ENCODE peak calls at places on chromosome 4, in six cellular contexts. I is heart left ventricle, V is OCI-LY7, C is spleen, Y is astrocyte of the spinal cord, W is stomach. M is an unnamed sample.
A peak's percentile ranks its signal among the peaks of the same experiment; 100 is the strongest.

GRCh38 chr4:136651932-136652331 is 880.4 kb downstream of the PCDH18 start:
- DNase-seq in W (no peak), C (no peak), V (no peak), I (no peak), Y (peak; percentile 25), M (no peak)

GRCh38 chr4:169205146-169205806 is 65.5 kb downstream of the SH3RF1 start:
- DNase-seq in I (no peak), V (no peak), W (no peak), Y (no peak), C (no peak), M (no peak)

GRCh38 chr4:15353207-15353606 is 74.6 kb upstream of the C1QTNF7 start:
- DNase-seq in C (no peak), W (no peak), V (no peak), Y (no peak), I (no peak), M (no peak)

GRCh38 chr4:80322716-80323115 is 12.8 kb upstream of the CFAP299 start:
- DNase-seq in C (no peak), Y (peak; percentile 59), V (peak; percentile 8), W (no peak), I (no peak), M (no peak)

GRCh38 chr4:181301735-181302380 is 941.3 kb upstream of the TENM3 start:
- DNase-seq in V (peak; percentile 74), C (no peak), Y (peak; percentile 2), W (peak; percentile 59), I (no peak), M (no peak)

GRCh38 chr4:111070390-111070789 is 447.5 kb upstream of the PITX2 start:
- DNase-seq in W (no peak), V (no peak), I (no peak), C (no peak), Y (no peak), M (no peak)

GRCh38 chr4:2835978-2836377 is 7.7 kb upstream of the ADD1 start:
- DNase-seq in V (no peak), C (peak; percentile 82), W (peak; percentile 19), I (peak; percentile 44), Y (no peak), M (peak; percentile 86)

GRCh38 chr4:65399131-65399530 is 271.2 kb downstream of the EPHA5 start:
- DNase-seq in V (no peak), W (no peak), C (peak; percentile 64), I (no peak), Y (no peak), M (peak; percentile 49)

GRCh38 chr4:15320116-15320515 is 107.7 kb upstream of the C1QTNF7 start:
- DNase-seq in W (no peak), V (no peak), I (no peak), C (no peak), Y (no peak), M (no peak)

GRCh38 chr4:138222041-138222440 is 20.1 kb downstream of the SLC7A11 start:
- DNase-seq in V (no peak), Y (peak; percentile 64), C (no peak), I (no peak), W (no peak), M (no peak)

GRCh38 chr4:33111106-33111505 is 2390.9 kb downstream of the PCDH7 start:
- DNase-seq in I (no peak), W (no peak), Y (no peak), V (no peak), C (no peak), M (no peak)

GRCh38 chr4:26238426-26238781 is 82.4 kb upstream of the RBPJ start:
- DNase-seq in V (no peak), W (no peak), I (no peak), C (no peak), Y (no peak), M (no peak)

GRCh38 chr4:25795566-25796454 is 67.0 kb downstream of the SEL1L3 start:
- DNase-seq in I (no peak), Y (peak; percentile 77), C (no peak), W (no peak), V (no peak), M (no peak)

GRCh38 chr4:168917150-168917779 is 92.8 kb downstream of the CBR4 start:
- DNase-seq in C (no peak), Y (peak; percentile 67), V (peak; percentile 27), I (no peak), W (no peak), M (no peak)

GRCh38 chr4:87502580-87503238 is 26.5 kb downstream of the SPARCL1 start:
- DNase-seq in V (no peak), W (no peak), Y (no peak), I (no peak), C (no peak), M (no peak)

GRCh38 chr4:91116861-91117260 is 989.7 kb downstream of the CCSER1 start:
- DNase-seq in C (no peak), I (no peak), Y (peak; percentile 18), V (no peak), W (no peak), M (no peak)

GRCh38 chr4:152556814-152557213 is 20.9 kb upstream of the FBXW7 start:
- DNase-seq in C (no peak), V (no peak), Y (no peak), I (no peak), W (no peak), M (no peak)

GRCh38 chr4:16018061-16018676 is 55.2 kb upstream of the FGFBP2 start:
- DNase-seq in V (no peak), W (no peak), Y (no peak), I (no peak), C (no peak), M (no peak)

GRCh38 chr4:164204434-164204833 is 549.5 kb upstream of the SMIM31 start:
- DNase-seq in Y (peak; percentile 74), W (no peak), I (no peak), V (no peak), C (no peak), M (no peak)

GRCh38 chr4:181846934-181847333 is 396.3 kb upstream of the TENM3 start:
- DNase-seq in C (no peak), W (no peak), Y (no peak), V (no peak), I (no peak), M (no peak)

GRCh38 chr4:121801715-121802075 is 572 bp downstream of the EXOSC9 start:
- DNase-seq in C (no peak), I (no peak), V (no peak), Y (no peak), W (no peak), M (no peak)

DNA sequence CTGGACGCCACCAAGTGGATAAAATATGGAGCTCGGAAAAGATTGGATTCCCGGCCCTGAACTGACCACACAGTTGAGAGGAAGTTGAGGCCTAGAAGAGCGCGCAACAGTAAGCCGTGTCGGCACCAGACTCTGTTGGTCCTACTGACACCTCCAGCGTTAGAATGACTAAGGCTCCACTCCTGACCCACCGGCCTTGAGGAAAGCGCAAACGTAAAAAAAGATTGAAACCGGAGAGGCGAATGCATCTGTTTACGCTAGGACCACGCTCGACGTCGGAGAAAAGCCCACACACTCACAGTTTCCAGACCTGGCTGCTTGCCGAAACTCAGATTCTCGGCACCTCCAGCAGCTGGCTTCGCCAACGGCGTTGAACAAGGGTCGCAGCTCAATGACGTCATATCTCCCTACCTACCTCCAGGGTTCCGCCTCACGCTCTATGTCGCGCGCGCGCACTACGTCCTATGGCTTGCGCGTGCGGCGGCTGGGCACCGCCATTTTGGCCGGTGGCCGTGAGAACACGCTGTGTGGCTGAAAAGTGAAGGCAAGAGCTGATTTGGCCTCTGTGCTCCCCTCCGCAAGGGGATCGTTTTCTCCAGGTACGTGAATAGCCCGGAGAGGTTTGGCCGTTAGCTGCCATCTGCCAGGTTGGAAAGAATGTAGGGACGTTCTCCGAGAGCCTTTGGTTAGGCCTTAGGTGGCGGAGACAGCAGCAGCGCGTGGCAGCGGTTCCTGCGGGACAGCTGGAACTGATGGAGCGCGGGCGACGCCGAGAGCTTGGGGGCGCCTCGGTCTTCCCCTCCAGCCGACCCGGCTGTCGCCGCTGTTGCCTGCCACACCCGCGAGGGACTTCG is at the start of the genes ABCE1 and ANAPC10:
- DNase-seq in C (peak; percentile 97), W (peak; percentile 97), Y (peak; percentile 98), I (peak; percentile 95), V (peak; percentile 99), M (peak; percentile 99)
- TF ChIP-seq CTCF in C (no peak), W (no peak), Y (peak; percentile 46), I (no peak), V (peak; percentile 50), M (peak; percentile 80)

GRCh38 chr4:7526491-7526890 is 91.8 kb upstream of the PSAPL1 start:
- DNase-seq in V (no peak), Y (no peak), W (no peak), C (no peak), I (no peak), M (no peak)

GRCh38 chr4:7523526-7523925 is 88.8 kb upstream of the PSAPL1 start:
- DNase-seq in I (no peak), C (no peak), W (no peak), Y (no peak), V (no peak), M (no peak)

GRCh38 chr4:7524841-7525240 is 90.1 kb upstream of the PSAPL1 start:
- DNase-seq in W (no peak), C (no peak), I (no peak), Y (no peak), V (no peak), M (no peak)

GRCh38 chr4:7522452-7522851 is 87.7 kb upstream of the PSAPL1 start:
- DNase-seq in I (no peak), V (no peak), Y (no peak), W (no peak), C (no peak), M (no peak)

GRCh38 chr4:7524064-7524682 is 89.4 kb upstream of the PSAPL1 start:
- DNase-seq in W (no peak), Y (no peak), C (no peak), I (no peak), V (no peak), M (no peak)
- TF ChIP-seq CTCF in W (no peak), Y (no peak), C (no peak), I (no peak), V (no peak), M (no peak)

DNA sequence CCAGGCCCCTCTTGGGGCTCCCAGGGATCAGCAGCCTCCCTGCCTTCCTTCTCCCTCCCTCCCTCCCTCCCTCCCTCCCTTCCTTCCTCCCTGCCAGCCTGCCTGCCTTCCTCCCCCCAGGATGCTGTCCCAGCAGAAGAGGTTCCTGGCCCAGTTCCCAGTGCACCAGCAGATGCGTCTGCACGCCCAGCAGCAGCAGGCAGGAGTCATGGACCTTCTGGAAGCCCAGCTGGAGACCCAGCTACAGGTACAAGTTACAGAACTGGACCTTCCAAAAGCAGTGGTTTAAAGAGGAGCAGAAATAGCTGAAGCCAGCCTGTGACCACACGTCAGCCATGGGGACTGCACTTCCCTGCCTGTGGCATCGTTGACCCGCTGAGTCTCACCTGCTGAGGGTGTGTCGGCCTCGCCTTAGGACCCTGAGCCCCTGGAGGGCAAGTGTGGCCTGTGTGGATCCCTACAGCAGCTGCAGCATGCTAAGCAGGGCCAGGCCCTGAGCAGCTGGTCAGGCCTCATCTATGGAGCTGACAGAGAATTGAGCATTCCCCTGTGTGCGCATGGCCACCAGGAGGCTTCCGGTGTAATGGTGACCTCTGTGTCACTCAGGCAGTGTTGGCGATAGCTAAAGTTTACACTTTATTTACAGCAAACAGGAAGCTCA is 84.7 kb downstream of the CRMP1 start:
- DNase-seq in V (no peak), C (peak; percentile 67), I (no peak), W (no peak), Y (peak; percentile 20), M (no peak)
- TF ChIP-seq CTCF in V (no peak), C (no peak), I (no peak), W (no peak), Y (no peak), M (no peak)

GRCh38 chr4:55670695-55671094 is 34.6 kb upstream of the NMU start:
- DNase-seq in Y (no peak), C (no peak), V (no peak), W (no peak), I (no peak), M (no peak)
- TF ChIP-seq CTCF in Y (no peak), C (no peak), V (no peak), W (no peak), I (no peak), M (no peak)

GRCh38 chr4:140049924-140050681 is 103.9 kb downstream of the MAML3 start:
- DNase-seq in W (no peak), C (no peak), I (no peak), Y (peak; percentile 64), V (peak; percentile 22), M (no peak)
- TF ChIP-seq CTCF in W (no peak), C (no peak), I (peak; percentile 29), Y (peak; percentile 48), V (peak; percentile 79), M (peak; percentile 70)

M was measured in chondrocyte.